ENCODE peak calls at places on chromosomes 3 and 15, in four cellular contexts. A, K, P and E are unnamed samples.

GRCh38 chr15:33581032-33581431 is 270.3 kb downstream of the RYR3 start:
- DNase-seq in A (no peak), K (peak), P (no peak), E (peak)

GRCh38 chr15:35182841-35183479 is 97.9 kb upstream of the NANOGP8 start:
- DNase-seq in A (peak), K (peak), P (no peak), E (no peak)

GRCh38 chr3:172002512-172003078 is 36.8 kb upstream of the FNDC3B start:
- DNase-seq in A (no peak), K (no peak), P (no peak), E (peak)

GRCh38 chr15:31486906-31487695 is 160.5 kb downstream of the KLF13 start:
- DNase-seq in A (peak), K (no peak), P (no peak), E (no peak)

GRCh38 chr3:72151465-72152238 is 366.7 kb upstream of the PROK2 start:
- DNase-seq in A (no peak), K (no peak), P (no peak), E (no peak)

GRCh38 chr3:189383630-189384029 is 211.9 kb downstream of the TPRG1 start:
- DNase-seq in A (no peak), K (no peak), P (no peak), E (no peak)

GRCh38 chr15:33852094-33852493 is 116.2 kb upstream of the CHRM5 start:
- DNase-seq in A (no peak), K (no peak), P (no peak), E (peak)

GRCh38 chr3:98049271-98049670 is 14.2 kb upstream of the GABRR3 start:
- DNase-seq in A (no peak), K (no peak), P (no peak), E (no peak)

GRCh38 chr15:48144889-48145288 is 24.1 kb downstream of the SLC24A5 start:
- DNase-seq in A (no peak), K (no peak), P (no peak), E (peak)

GRCh38 chr3:42880601-42881451 is 5.1 kb upstream of the CYP8B1 start:
- DNase-seq in A (peak), K (peak), P (peak), E (peak)

GRCh38 chr3:127480196-127480933 is 110.2 kb downstream of the TPRA1 start:
- DNase-seq in A (no peak), K (no peak), P (no peak), E (no peak)

GRCh38 chr3:30440147-30440604 is 166.2 kb upstream of the TGFBR2 start:
- DNase-seq in A (no peak), K (no peak), P (no peak), E (no peak)

GRCh38 chr15:55407949-55408766 is at the start of the genes CCPG1 and PIERCE2:
- DNase-seq in A (peak), K (peak), P (peak), E (peak)

GRCh38 chr15:58179206-58179605 is 41.0 kb downstream of the AQP9 start:
- DNase-seq in A (no peak), K (no peak), P (no peak), E (peak)

GRCh38 chr15:100740105-100740504 is 137.7 kb downstream of the ASB7 start:
- DNase-seq in A (no peak), K (no peak), P (no peak), E (peak)

GRCh38 chr15:41853191-41853590 is 14.5 kb downstream of the PLA2G4B start:
- DNase-seq in A (no peak), K (peak), P (no peak), E (no peak)
- H2BK5ac ChIP-seq in A (no peak), K (no peak), P (peak), E (no peak)

GRCh38 chr3:146416366-146416765 is 53.0 kb downstream of the PLSCR2 start:
- DNase-seq in A (no peak), K (no peak), P (no peak), E (no peak)

GRCh38 chr3:146414010-146414409 is 55.4 kb downstream of the PLSCR2 start:
- DNase-seq in A (no peak), K (no peak), P (no peak), E (no peak)
- H4K5ac ChIP-seq in A (no peak), K (no peak), P (no peak), E (no peak)

DNA sequence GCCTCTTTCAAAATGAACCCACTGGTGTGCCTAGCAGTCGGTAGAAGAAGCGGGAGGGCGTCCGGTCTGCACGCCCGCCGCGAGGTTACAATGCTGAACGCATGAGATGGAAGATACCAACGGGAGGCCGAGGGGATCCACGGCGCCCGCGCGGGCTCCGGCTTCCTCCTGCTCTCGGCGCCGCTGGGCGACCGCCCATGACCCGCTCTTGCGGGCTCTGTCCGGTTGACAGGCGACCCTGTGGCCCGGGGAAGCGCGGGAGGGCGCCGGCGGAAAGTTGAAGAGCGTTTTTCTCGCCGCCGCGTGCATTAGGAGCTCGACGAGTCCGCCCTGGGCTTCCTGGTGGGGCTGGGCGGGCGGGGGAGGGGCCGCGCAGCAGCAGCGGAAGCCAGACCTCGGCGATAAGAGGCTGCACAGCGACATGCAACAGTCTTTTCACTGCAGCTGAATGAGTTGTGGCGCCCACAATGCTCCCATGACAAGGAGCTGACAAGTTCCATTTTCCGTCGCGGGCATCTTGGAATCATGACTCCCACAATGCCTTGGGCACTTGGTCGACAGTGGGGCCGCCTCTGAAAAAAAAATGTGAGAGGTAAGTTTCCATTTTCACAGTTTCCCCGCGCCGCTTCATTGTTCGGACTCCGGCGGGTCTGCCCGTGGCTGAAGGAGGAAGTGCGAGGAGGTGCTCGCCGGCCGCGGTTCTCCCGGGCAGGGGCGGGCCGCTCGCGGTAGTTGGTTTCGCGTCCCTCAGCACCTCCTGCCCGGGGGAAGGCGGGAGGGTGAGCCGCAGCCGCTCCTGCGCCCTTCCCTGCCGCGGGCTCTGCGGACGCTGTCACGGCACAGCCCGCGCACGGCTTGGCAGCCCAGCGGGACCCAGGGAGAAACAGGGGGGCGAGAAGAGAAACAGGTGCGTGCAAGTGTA is at the start of gene MBNL1:
- DNase-seq in A (peak), K (peak), P (peak), E (peak)
- H2BK5ac ChIP-seq in A (no peak), K (no peak), P (peak), E (peak)

DNA sequence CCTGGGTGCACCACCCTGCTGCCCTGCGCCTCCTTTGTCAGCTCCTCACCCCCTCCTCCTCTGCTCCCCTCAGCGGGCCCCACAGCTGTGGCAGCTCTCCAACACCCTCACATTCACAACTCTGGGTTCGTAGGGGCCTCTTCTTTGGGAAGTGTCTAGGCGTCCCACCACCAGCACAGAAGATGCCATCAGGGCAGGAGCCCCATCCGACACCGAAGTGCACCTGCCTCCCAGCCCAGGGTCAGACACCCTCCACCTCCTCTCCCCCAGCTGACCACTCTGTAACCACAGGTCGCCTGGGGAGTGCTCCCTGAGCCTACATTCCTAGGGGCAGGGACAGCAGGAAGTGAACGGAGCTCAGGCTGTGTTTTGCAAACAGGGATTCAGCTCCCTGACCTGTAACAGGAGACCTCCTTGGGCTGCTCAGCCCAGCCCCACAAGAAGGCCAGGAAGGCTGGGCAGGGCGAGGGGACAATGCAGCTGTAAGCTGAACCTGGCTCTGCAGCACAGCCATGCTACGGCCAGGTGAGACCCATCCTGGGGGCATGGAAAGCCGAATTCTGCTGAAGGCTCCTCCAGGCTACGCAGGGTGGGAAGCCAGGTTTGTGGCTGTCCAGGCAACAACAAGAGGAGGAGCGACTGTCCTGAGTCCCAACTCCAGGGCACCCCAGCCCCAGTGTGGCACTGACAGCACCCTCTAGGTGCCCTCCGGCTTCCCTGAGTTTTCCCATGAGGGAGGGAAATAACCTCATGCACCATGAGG is 269.0 kb downstream of the GOLGA6L6 start:
- DNase-seq in A (no peak), K (peak), P (no peak), E (no peak)
- H4K5ac ChIP-seq in A (no peak), K (no peak), P (no peak), E (no peak)